ENCODE peak calls at places on chromosomes 4 and X, in four cellular contexts. One of them, this sample, is unnamed.

GRCh38 chr4:7361256-7361655 is 73.5 kb downstream of the PSAPL1 start:
- DNase-seq in CD8-positive, alpha-beta memory T cell: no peak
- DNase-seq in NT2/D1: no peak
- DNase-seq in brain microvascular endothelial cell: no peak
- DNase-seq in this sample: no peak

GRCh38 chrX:80808854-80809493 is 703 bp downstream of the BRWD3 start:
- DNase-seq in CD8-positive, alpha-beta memory T cell: peak; percentile 69
- DNase-seq in NT2/D1: no peak
- DNase-seq in brain microvascular endothelial cell: no peak
- DNase-seq in this sample: peak; percentile 23

GRCh38 chr4:13700196-13701140 is 72.9 kb upstream of the BOD1L1 start:
- DNase-seq in CD8-positive, alpha-beta memory T cell: no peak
- DNase-seq in NT2/D1: no peak
- DNase-seq in brain microvascular endothelial cell: peak; percentile 58
- DNase-seq in this sample: no peak

GRCh38 chr4:79652726-79653125 is 244.7 kb upstream of the GK2 start:
- DNase-seq in CD8-positive, alpha-beta memory T cell: no peak
- DNase-seq in NT2/D1: no peak
- DNase-seq in brain microvascular endothelial cell: no peak
- DNase-seq in this sample: no peak

GRCh38 chrX:129908636-129909035 is 2.7 kb downstream of the UTP14A start:
- DNase-seq in CD8-positive, alpha-beta memory T cell: no peak
- DNase-seq in NT2/D1: no peak
- DNase-seq in brain microvascular endothelial cell: no peak
- DNase-seq in this sample: no peak

GRCh38 chrX:108036298-108036973 is 8.4 kb upstream of the VSIG1 start:
- DNase-seq in CD8-positive, alpha-beta memory T cell: no peak
- DNase-seq in NT2/D1: no peak
- DNase-seq in brain microvascular endothelial cell: peak; percentile 90
- DNase-seq in this sample: no peak

GRCh38 chr4:140126261-140126660 is 27.7 kb downstream of the MAML3 start:
- DNase-seq in CD8-positive, alpha-beta memory T cell: no peak
- DNase-seq in NT2/D1: no peak
- DNase-seq in brain microvascular endothelial cell: no peak
- DNase-seq in this sample: peak; percentile 24

GRCh38 chrX:16665089-16665488 is 15.1 kb downstream of the S100G start:
- DNase-seq in CD8-positive, alpha-beta memory T cell: no peak
- DNase-seq in NT2/D1: no peak
- DNase-seq in brain microvascular endothelial cell: peak; percentile 28
- DNase-seq in this sample: no peak

GRCh38 chr4:71212216-71212615 is 126.6 kb upstream of the SLC4A4 start:
- DNase-seq in CD8-positive, alpha-beta memory T cell: no peak
- DNase-seq in NT2/D1: no peak
- DNase-seq in brain microvascular endothelial cell: no peak
- DNase-seq in this sample: no peak

GRCh38 chr4:176274441-176274840 is 5.4 kb upstream of the ASB5 start:
- DNase-seq in CD8-positive, alpha-beta memory T cell: no peak
- DNase-seq in NT2/D1: no peak
- DNase-seq in brain microvascular endothelial cell: no peak
- DNase-seq in this sample: no peak

GRCh38 chr4:104395219-104395618 is 99.5 kb downstream of the CXXC4 start:
- DNase-seq in CD8-positive, alpha-beta memory T cell: no peak
- DNase-seq in NT2/D1: no peak
- DNase-seq in brain microvascular endothelial cell: no peak
- DNase-seq in this sample: no peak

GRCh38 chr4:79666875-79667274 is 258.8 kb upstream of the GK2 start:
- DNase-seq in CD8-positive, alpha-beta memory T cell: no peak
- DNase-seq in NT2/D1: no peak
- DNase-seq in brain microvascular endothelial cell: no peak
- DNase-seq in this sample: no peak

GRCh38 chr4:2722033-2722432 is 34.1 kb downstream of the TNIP2 start:
- DNase-seq in CD8-positive, alpha-beta memory T cell: no peak
- DNase-seq in NT2/D1: no peak
- DNase-seq in brain microvascular endothelial cell: no peak
- DNase-seq in this sample: no peak

GRCh38 chrX:139766545-139766983 is 58.6 kb upstream of the MCF2 start:
- DNase-seq in CD8-positive, alpha-beta memory T cell: peak; percentile 50
- DNase-seq in NT2/D1: no peak
- DNase-seq in brain microvascular endothelial cell: no peak
- DNase-seq in this sample: no peak

GRCh38 chr4:66555301-66555700 is 885.0 kb upstream of the EPHA5 start:
- DNase-seq in CD8-positive, alpha-beta memory T cell: no peak
- DNase-seq in NT2/D1: no peak
- DNase-seq in brain microvascular endothelial cell: peak; percentile 68
- DNase-seq in this sample: no peak

GRCh38 chrX:68876731-68877130 is 47.9 kb downstream of the EFNB1 start:
- DNase-seq in CD8-positive, alpha-beta memory T cell: no peak
- DNase-seq in NT2/D1: no peak
- DNase-seq in brain microvascular endothelial cell: no peak
- DNase-seq in this sample: no peak

GRCh38 chrX:49175435-49175834 is 3.7 kb downstream of the PLP2 start:
- DNase-seq in CD8-positive, alpha-beta memory T cell: no peak
- DNase-seq in NT2/D1: no peak
- DNase-seq in brain microvascular endothelial cell: no peak
- DNase-seq in this sample: peak; percentile 29

GRCh38 chrX:43703211-43703791 is 47.2 kb downstream of the MAOA start:
- DNase-seq in CD8-positive, alpha-beta memory T cell: no peak
- DNase-seq in NT2/D1: no peak
- DNase-seq in brain microvascular endothelial cell: peak; percentile 51
- DNase-seq in this sample: no peak

GRCh38 chr4:151489462-151490203 is 80.7 kb downstream of the FHIP1A start:
- DNase-seq in CD8-positive, alpha-beta memory T cell: no peak
- DNase-seq in NT2/D1: peak; percentile 15
- DNase-seq in brain microvascular endothelial cell: no peak
- DNase-seq in this sample: peak; percentile 38

GRCh38 chr4:177147668-177148067 is 162.0 kb upstream of the NEIL3 start:
- DNase-seq in CD8-positive, alpha-beta memory T cell: no peak
- DNase-seq in NT2/D1: no peak
- DNase-seq in brain microvascular endothelial cell: no peak
- DNase-seq in this sample: no peak

GRCh38 chr4:20422398-20422797 is 170.7 kb downstream of the SLIT2 start:
- DNase-seq in CD8-positive, alpha-beta memory T cell: no peak
- DNase-seq in NT2/D1: peak; percentile 61
- DNase-seq in brain microvascular endothelial cell: peak; percentile 63
- DNase-seq in this sample: peak; percentile 19

GRCh38 chr4:90357117-90357710 is 230.0 kb downstream of the CCSER1 start:
- DNase-seq in CD8-positive, alpha-beta memory T cell: no peak
- DNase-seq in NT2/D1: peak; percentile 36
- DNase-seq in brain microvascular endothelial cell: peak; percentile 6
- DNase-seq in this sample: peak; percentile 29

GRCh38 chrX:46803140-46803539 is 33.7 kb upstream of the RP2 start:
- DNase-seq in CD8-positive, alpha-beta memory T cell: no peak
- DNase-seq in NT2/D1: no peak
- DNase-seq in brain microvascular endothelial cell: no peak
- DNase-seq in this sample: no peak

GRCh38 chr4:41750624-41751324 is 2.2 kb upstream of the PHOX2B start:
- DNase-seq in CD8-positive, alpha-beta memory T cell: no peak
- DNase-seq in NT2/D1: no peak
- DNase-seq in brain microvascular endothelial cell: no peak
- DNase-seq in this sample: peak; percentile 72

GRCh38 chr4:147777456-147778091 is 45.7 kb downstream of the ARHGAP10 start:
- DNase-seq in CD8-positive, alpha-beta memory T cell: no peak
- DNase-seq in NT2/D1: no peak
- DNase-seq in brain microvascular endothelial cell: no peak
- DNase-seq in this sample: no peak

GRCh38 chr4:53786632-53787031 is 195.3 kb upstream of the LNX1 start:
- DNase-seq in CD8-positive, alpha-beta memory T cell: no peak
- DNase-seq in NT2/D1: no peak
- DNase-seq in brain microvascular endothelial cell: no peak
- DNase-seq in this sample: no peak

GRCh38 chr4:38803833-38804653 is 548 bp downstream of the TLR1 start:
- DNase-seq in CD8-positive, alpha-beta memory T cell: no peak
- DNase-seq in NT2/D1: no peak
- DNase-seq in brain microvascular endothelial cell: no peak
- DNase-seq in this sample: no peak

GRCh38 chrX:136147966-136148365 is 633 bp downstream of the FHL1 start:
- DNase-seq in CD8-positive, alpha-beta memory T cell: peak; percentile 36
- DNase-seq in NT2/D1: no peak
- DNase-seq in brain microvascular endothelial cell: no peak
- DNase-seq in this sample: peak; percentile 61

GRCh38 chr4:174451897-174452296 is 70.4 kb downstream of the HPGD start:
- DNase-seq in CD8-positive, alpha-beta memory T cell: no peak
- DNase-seq in NT2/D1: no peak
- DNase-seq in brain microvascular endothelial cell: no peak
- DNase-seq in this sample: no peak

GRCh38 chr4:187663076-187663475 is 332.5 kb upstream of the ZFP42 start:
- DNase-seq in CD8-positive, alpha-beta memory T cell: no peak
- DNase-seq in NT2/D1: no peak
- DNase-seq in brain microvascular endothelial cell: peak; percentile 9
- DNase-seq in this sample: no peak

DNA sequence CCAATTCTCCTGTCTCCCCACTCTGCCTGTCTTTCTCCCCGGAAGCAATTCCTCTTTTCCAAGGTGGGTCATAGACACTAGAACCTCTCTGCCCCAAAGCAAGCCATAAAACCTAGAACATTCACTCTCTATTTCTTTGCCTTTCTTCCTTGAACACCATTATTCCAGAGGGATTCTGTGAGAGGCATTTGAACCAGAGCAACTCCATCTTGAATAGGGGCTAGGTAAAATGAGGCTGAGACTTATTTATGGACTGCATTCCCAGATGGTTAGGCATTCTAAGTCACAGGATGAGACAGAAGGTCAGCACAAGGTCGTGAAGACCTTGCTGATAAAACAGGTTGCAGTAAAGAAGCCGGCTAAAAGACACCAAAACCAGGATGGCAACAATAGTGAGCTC is 13.7 kb upstream of the GPAT3 start:
- DNase-seq in CD8-positive, alpha-beta memory T cell: no peak
- DNase-seq in NT2/D1: no peak
- DNase-seq in brain microvascular endothelial cell: no peak
- DNase-seq in this sample: no peak
- H3K4me3 ChIP-seq in CD8-positive, alpha-beta memory T cell: no peak overlapping the region
- H3K4me3 ChIP-seq in NT2/D1: no peak overlapping the region
- H3K4me3 ChIP-seq in brain microvascular endothelial cell: no peak overlapping the region
- H3K4me3 ChIP-seq in this sample: no peak overlapping the region

GRCh38 chr4:114271031-114271430 is 291.6 kb upstream of the ARSJ start:
- DNase-seq in CD8-positive, alpha-beta memory T cell: no peak
- DNase-seq in NT2/D1: no peak
- DNase-seq in brain microvascular endothelial cell: no peak
- DNase-seq in this sample: no peak
- H3K4me3 ChIP-seq in CD8-positive, alpha-beta memory T cell: no peak overlapping the region
- H3K4me3 ChIP-seq in NT2/D1: no peak overlapping the region
- H3K4me3 ChIP-seq in brain microvascular endothelial cell: no peak overlapping the region
- H3K4me3 ChIP-seq in this sample: no peak overlapping the region

DNA sequence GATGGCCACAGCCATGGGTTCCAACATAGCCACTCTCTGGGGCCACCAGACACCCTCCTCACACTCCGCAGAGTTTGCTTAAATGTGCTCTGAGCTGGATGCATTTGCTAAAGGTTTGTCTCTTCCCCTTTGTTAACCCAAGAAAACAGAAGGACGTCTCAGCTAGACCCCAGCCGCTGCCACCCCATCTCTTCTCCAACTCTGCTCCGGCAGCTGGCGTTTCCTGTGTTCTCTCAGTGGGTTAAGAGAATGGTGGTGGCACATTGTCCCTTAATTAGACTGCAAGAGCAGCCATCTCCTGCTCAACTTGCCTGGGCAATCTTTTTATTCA is 43.7 kb upstream of the FAM9C start:
- DNase-seq in CD8-positive, alpha-beta memory T cell: no peak
- DNase-seq in NT2/D1: no peak
- DNase-seq in brain microvascular endothelial cell: no peak
- DNase-seq in this sample: no peak
- H3K4me3 ChIP-seq in CD8-positive, alpha-beta memory T cell: peak overlapping the region; percentile 35
- H3K4me3 ChIP-seq in NT2/D1: no peak overlapping the region
- H3K4me3 ChIP-seq in brain microvascular endothelial cell: no peak overlapping the region
- H3K4me3 ChIP-seq in this sample: no peak overlapping the region

GRCh38 chr4:64146030-64146429 is 263.2 kb downstream of the TECRL start:
- DNase-seq in CD8-positive, alpha-beta memory T cell: no peak
- DNase-seq in NT2/D1: no peak
- DNase-seq in brain microvascular endothelial cell: no peak
- DNase-seq in this sample: no peak
- H3K4me3 ChIP-seq in CD8-positive, alpha-beta memory T cell: no peak overlapping the region
- H3K4me3 ChIP-seq in NT2/D1: no peak overlapping the region
- H3K4me3 ChIP-seq in brain microvascular endothelial cell: no peak overlapping the region
- H3K4me3 ChIP-seq in this sample: no peak overlapping the region

GRCh38 chr4:78210694-78211093 is 153.6 kb downstream of the FRAS1 start:
- DNase-seq in CD8-positive, alpha-beta memory T cell: no peak
- DNase-seq in NT2/D1: no peak
- DNase-seq in brain microvascular endothelial cell: no peak
- DNase-seq in this sample: no peak

GRCh38 chr4:78204176-78204575 is 147.1 kb downstream of the FRAS1 start:
- DNase-seq in CD8-positive, alpha-beta memory T cell: no peak
- DNase-seq in NT2/D1: no peak
- DNase-seq in brain microvascular endothelial cell: no peak
- DNase-seq in this sample: no peak

GRCh38 chr4:78207951-78208350 is 150.8 kb downstream of the FRAS1 start:
- DNase-seq in CD8-positive, alpha-beta memory T cell: no peak
- DNase-seq in NT2/D1: no peak
- DNase-seq in brain microvascular endothelial cell: no peak
- DNase-seq in this sample: no peak

GRCh38 chr4:78200949-78201348 is 143.8 kb downstream of the FRAS1 start:
- DNase-seq in CD8-positive, alpha-beta memory T cell: no peak
- DNase-seq in NT2/D1: no peak
- DNase-seq in brain microvascular endothelial cell: no peak
- DNase-seq in this sample: no peak

DNA sequence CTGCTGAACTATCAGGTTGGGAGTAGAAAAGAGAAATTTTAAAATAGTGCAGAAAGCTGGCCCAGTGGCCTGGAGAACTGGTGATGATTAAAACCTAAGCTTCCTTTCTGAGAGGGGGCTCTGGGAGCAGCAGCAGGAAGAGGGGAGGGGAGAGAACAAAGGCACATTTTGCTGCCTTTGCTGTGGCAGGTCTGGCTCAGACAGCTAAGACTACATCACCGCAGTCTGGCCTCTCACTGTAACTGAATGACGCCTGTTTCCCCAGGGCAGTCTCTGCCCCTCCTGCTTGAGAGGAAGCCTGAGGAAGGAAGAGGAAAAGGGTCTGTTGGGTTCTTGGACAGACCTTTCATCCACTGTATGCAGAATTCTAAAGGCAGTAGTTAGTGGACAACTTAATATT is 148.5 kb downstream of the FRAS1 start:
- DNase-seq in CD8-positive, alpha-beta memory T cell: no peak
- DNase-seq in NT2/D1: no peak
- DNase-seq in brain microvascular endothelial cell: no peak
- DNase-seq in this sample: no peak
- H3K4me3 ChIP-seq in CD8-positive, alpha-beta memory T cell: no peak overlapping the region
- H3K4me3 ChIP-seq in NT2/D1: no peak overlapping the region
- H3K4me3 ChIP-seq in brain microvascular endothelial cell: no peak overlapping the region
- H3K4me3 ChIP-seq in this sample: no peak overlapping the region

GRCh38 chr4:62028758-62029157 is 828.6 kb downstream of the ADGRL3 start:
- DNase-seq in CD8-positive, alpha-beta memory T cell: no peak
- DNase-seq in NT2/D1: no peak
- DNase-seq in brain microvascular endothelial cell: no peak
- DNase-seq in this sample: no peak
- H3K4me3 ChIP-seq in CD8-positive, alpha-beta memory T cell: no peak overlapping the region
- H3K4me3 ChIP-seq in NT2/D1: no peak overlapping the region
- H3K4me3 ChIP-seq in brain microvascular endothelial cell: no peak overlapping the region
- H3K4me3 ChIP-seq in this sample: no peak overlapping the region

DNA sequence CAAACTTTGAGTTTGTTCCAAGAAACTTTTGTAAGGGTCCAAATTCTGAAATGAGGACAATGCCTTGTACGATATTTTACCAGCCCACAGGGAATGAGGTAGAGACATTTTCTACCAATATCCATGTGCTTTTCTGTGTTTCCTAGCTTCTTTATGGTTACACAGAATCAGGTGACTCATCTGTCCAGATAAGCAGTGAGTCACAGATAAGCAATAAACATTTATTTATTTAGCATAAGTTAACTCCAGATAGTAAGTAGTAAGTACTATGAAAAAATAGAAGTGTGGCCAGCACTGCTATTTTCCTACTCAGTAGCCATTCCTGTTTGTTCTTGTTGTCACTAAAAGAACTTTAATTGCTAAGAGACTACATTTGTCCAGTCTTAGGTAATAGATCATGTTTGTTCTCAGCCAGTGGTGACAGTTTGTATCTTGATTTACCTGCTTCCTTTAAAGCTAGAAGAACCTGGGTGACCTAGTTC is 7.4 kb downstream of the AFF1 start:
- DNase-seq in CD8-positive, alpha-beta memory T cell: no peak
- DNase-seq in NT2/D1: no peak
- DNase-seq in brain microvascular endothelial cell: peak; percentile 62
- DNase-seq in this sample: no peak
- H3K4me3 ChIP-seq in CD8-positive, alpha-beta memory T cell: no peak overlapping the region
- H3K4me3 ChIP-seq in NT2/D1: no peak overlapping the region
- H3K4me3 ChIP-seq in brain microvascular endothelial cell: no peak overlapping the region
- H3K4me3 ChIP-seq in this sample: no peak overlapping the region

This sample was measured in H7.